ENCODE peak calls at places on chromosomes 16 and 17, in four cellular contexts. R is aorta; V is NCI-H2081; G is activated CD8-positive, alpha-beta T cell treated with anti-CD3 and anti-CD28 coated beads for 36 hours. U is an unnamed sample.

GRCh38 chr16:14373901-14374300 is 256.2 kb downstream of the PARN start:
- DNase-seq in R (no peak), G (no peak), V (no peak), U (no peak)

GRCh38 chr17:77809814-77810213 is 148.7 kb upstream of the TNRC6C start:
- DNase-seq in R (no peak), G (no peak), V (no peak), U (no peak)

GRCh38 chr16:1430759-1431496 is at the start of gene PERCC1:
- DNase-seq in G (no peak), V (peak), R (no peak), U (no peak)

GRCh38 chr17:6608321-6608720 is 32.2 kb downstream of the KIAA0753 start:
- DNase-seq in V (no peak), G (no peak), R (no peak), U (no peak)

GRCh38 chr17:40093580-40094201 is 6.7 kb downstream of the NR1D1 start:
- DNase-seq in V (no peak), R (no peak), G (no peak), U (no peak)

GRCh38 chr17:57534863-57535651 is 210.0 kb downstream of the CCDC182 start:
- DNase-seq in G (no peak), V (peak), R (no peak), U (peak)

GRCh38 chr17:28530926-28531325 is 21.5 kb downstream of the UNC119 start:
- DNase-seq in V (no peak), R (no peak), G (no peak), U (no peak)

GRCh38 chr16:11004957-11005610 is 60.7 kb downstream of the CLEC16A start:
- DNase-seq in V (no peak), G (no peak), R (no peak), U (no peak)

GRCh38 chr17:78411241-78411855 is 32.9 kb downstream of the PGS1 start:
- DNase-seq in R (no peak), G (no peak), V (no peak), U (no peak)

GRCh38 chr16:3030128-3030871 is 6.4 kb downstream of the BICDL2 start:
- DNase-seq in V (no peak), R (no peak), G (no peak), U (no peak)

GRCh38 chr17:3990391-3991127 is 26.3 kb upstream of the ATP2A3 start:
- DNase-seq in V (no peak), R (peak), G (no peak), U (no peak)

GRCh38 chr17:79812969-79813825 is 16.3 kb upstream of the CBX8 start:
- DNase-seq in G (peak), V (no peak), R (no peak), U (no peak)

GRCh38 chr17:38572665-38573365 is 32.9 kb downstream of the SRCIN1 start:
- DNase-seq in R (no peak), G (no peak), V (peak), U (peak)

GRCh38 chr17:64707077-64707591 is 45.0 kb upstream of the SMURF2 start:
- DNase-seq in V (peak), G (no peak), R (peak), U (peak)

GRCh38 chr16:81448154-81449131 is 3.8 kb downstream of the CMIP start:
- DNase-seq in G (no peak), V (no peak), R (peak), U (no peak)

GRCh38 chr17:72661093-72661944 is 431.2 kb downstream of the SLC39A11 start:
- DNase-seq in R (no peak), G (no peak), V (peak), U (peak)

GRCh38 chr16:71426880-71427615 is 14.8 kb downstream of the TLE7 start:
- DNase-seq in G (no peak), V (no peak), R (no peak), U (no peak)

GRCh38 chr16:31880322-31880979 is 6.8 kb downstream of the ZNF267 start:
- DNase-seq in G (peak), R (no peak), V (no peak), U (no peak)

GRCh38 chr16:66639091-66639885 is 34.8 kb downstream of the CMTM3 start:
- DNase-seq in R (no peak), G (no peak), V (no peak), U (no peak)

GRCh38 chr17:969767-970387 is 9.7 kb downstream of the NXN start:
- DNase-seq in G (peak), R (no peak), V (peak), U (peak)

GRCh38 chr17:68184816-68185436 is 62.9 kb upstream of the AMZ2 start:
- DNase-seq in V (no peak), G (peak), R (no peak), U (no peak)

GRCh38 chr16:74449470-74449869 is 28.2 kb upstream of the CLEC18B start:
- DNase-seq in R (no peak), V (no peak), G (no peak), U (no peak)

GRCh38 chr17:9371019-9371418 is 204.6 kb downstream of the STX8 start:
- DNase-seq in R (no peak), G (no peak), V (peak), U (peak)

GRCh38 chr16:88920618-88921602 is 54.5 kb upstream of the PABPN1L start:
- DNase-seq in G (peak), R (peak), V (peak), U (peak)

GRCh38 chr16:3952342-3953131 is 72.0 kb upstream of the CREBBP start:
- DNase-seq in G (no peak), R (peak), V (no peak), U (no peak)

GRCh38 chr17:74618446-74618845 is 5.1 kb downstream of the CD300E start:
- DNase-seq in G (no peak), V (no peak), R (no peak), U (no peak)

GRCh38 chr17:5011928-5012327 is 14.2 kb downstream of the KIF1C start:
- DNase-seq in V (no peak), R (no peak), G (peak), U (no peak)

GRCh38 chr17:71118039-71118438 is 948.7 kb downstream of the KCNJ2 start:
- DNase-seq in G (no peak), R (no peak), V (peak), U (peak)

GRCh38 chr17:50426814-50427787 is 1.1 kb downstream of the ACSF2 start:
- DNase-seq in V (no peak), R (no peak), G (peak), U (no peak)

GRCh38 chr16:708019-708418 is 2.4 kb upstream of the FBXL16 start:
- DNase-seq in G (no peak), R (no peak), V (no peak), U (no peak)

GRCh38 chr17:77856551-77857305 is 101.8 kb upstream of the TNRC6C start:
- DNase-seq in V (no peak), R (no peak), G (no peak), U (no peak)

GRCh38 chr17:879546-879945 is 97.4 kb downstream of the MRM3 start:
- DNase-seq in R (peak), V (peak), G (peak), U (peak)

GRCh38 chr17:30218689-30219266 is 16.7 kb downstream of the SLC6A4 start:
- DNase-seq in R (no peak), G (no peak), V (no peak), U (no peak)

GRCh38 chr17:70366421-70366820 is 197.1 kb downstream of the KCNJ2 start:
- DNase-seq in G (no peak), R (no peak), V (no peak), U (no peak)

GRCh38 chr16:2257726-2258125 is 6.3 kb upstream of the ECI1 start:
- DNase-seq in G (no peak), R (no peak), V (no peak), U (no peak)

GRCh38 chr17:65099941-65100315 is 37.2 kb upstream of the RGS9 start:
- DNase-seq in R (peak), V (peak), G (peak), U (no peak)

GRCh38 chr16:68605746-68606145 is 39.4 kb upstream of the CDH3 start:
- DNase-seq in G (peak), R (no peak), V (no peak), U (no peak)

GRCh38 chr16:46844771-46845170 is 13.8 kb upstream of the C16orf87 start:
- DNase-seq in V (no peak), R (no peak), G (no peak), U (no peak)

GRCh38 chr16:31202402-31203385 is at the start of gene PYCARD:
- DNase-seq in V (no peak), R (peak), G (peak), U (no peak)

U was measured in DMS153.